ENCODE peak calls at places on chromosomes 6 and 20, in nine cellular contexts. J is effector memory CD4-positive, alpha-beta T cell; O is A549; P is left ventricle myocardium inferior; R is HAP-1; T is aorta; B is ovary; X is cardiac muscle cell; K is CD8-positive, alpha-beta T cell. A is an unnamed sample. For H3K9me3, the result is how much of the 10 kb centered on the place peaks cover.

GRCh38 chr6:142387997-142388815 is 86.4 kb downstream of the ADGRG6 start:
- DNase-seq in J (no peak), O (no peak), P (no peak), R (peak), T (no peak), B (no peak), X (peak), K (no peak), A (no peak)

GRCh38 chr6:52872031-52872430 is 31.4 kb upstream of the GSTA5 start:
- DNase-seq in J (no peak), O (no peak), P (no peak), R (peak), T (no peak), B (no peak), X (no peak), K (no peak), A (no peak)

GRCh38 chr6:7640607-7641577 is 50.9 kb downstream of the SNRNP48 start:
- DNase-seq in J (no peak), O (peak), P (no peak), R (no peak), T (no peak), B (no peak), X (no peak), K (no peak), A (no peak)

GRCh38 chr6:92989656-92990055 is 429.7 kb downstream of the EPHA7 start:
- DNase-seq in J (no peak), O (no peak), P (no peak), R (no peak), T (no peak), B (no peak), X (no peak), K (no peak), A (no peak)

GRCh38 chr6:53428886-53429285 is 80.1 kb upstream of the ELOVL5 start:
- DNase-seq in J (no peak), O (no peak), P (no peak), R (no peak), T (no peak), B (no peak), X (no peak), K (no peak), A (no peak)

GRCh38 chr6:14676977-14677781 is 559.6 kb downstream of the CD83 start:
- DNase-seq in J (no peak), O (no peak), P (no peak), R (no peak), T (no peak), B (no peak), X (no peak), K (no peak), A (no peak)

GRCh38 chr6:10412165-10412947 is 2.5 kb downstream of the TFAP2A start:
- DNase-seq in J (no peak), O (peak), P (no peak), R (peak), T (no peak), B (peak), X (no peak), K (no peak), A (no peak)

GRCh38 chr20:57361517-57361916 is 10.5 kb downstream of the RAE1 start:
- DNase-seq in J (no peak), O (no peak), P (no peak), R (no peak), T (no peak), B (no peak), X (no peak), K (no peak), A (no peak)

GRCh38 chr6:2231438-2231837 is 14.0 kb downstream of the GMDS start:
- DNase-seq in J (no peak), O (no peak), P (no peak), R (no peak), T (no peak), B (no peak), X (no peak), K (no peak), A (no peak)

GRCh38 chr6:35288834-35289233 is 8.8 kb upstream of the DEF6 start:
- DNase-seq in J (no peak), O (no peak), P (no peak), R (no peak), T (no peak), B (no peak), X (no peak), K (no peak), A (no peak)

GRCh38 chr6:157266274-157267101 is 56.8 kb downstream of the TMEM242 start:
- DNase-seq in J (no peak), O (no peak), P (no peak), R (no peak), T (peak), B (no peak), X (no peak), K (no peak), A (no peak)

GRCh38 chr6:166476061-166476591 is 93.4 kb upstream of the MPC1 start:
- DNase-seq in J (no peak), O (no peak), P (no peak), R (no peak), T (no peak), B (no peak), X (no peak), K (no peak), A (no peak)

GRCh38 chr6:143141442-143141841 is 80.8 kb downstream of the AIG1 start:
- DNase-seq in J (no peak), O (no peak), P (no peak), R (no peak), T (no peak), B (no peak), X (no peak), K (no peak), A (no peak)

GRCh38 chr6:149933036-149933435 is 8.8 kb upstream of the ULBP2 start:
- DNase-seq in J (no peak), O (no peak), P (no peak), R (no peak), T (no peak), B (no peak), X (no peak), K (no peak), A (no peak)

DNA sequence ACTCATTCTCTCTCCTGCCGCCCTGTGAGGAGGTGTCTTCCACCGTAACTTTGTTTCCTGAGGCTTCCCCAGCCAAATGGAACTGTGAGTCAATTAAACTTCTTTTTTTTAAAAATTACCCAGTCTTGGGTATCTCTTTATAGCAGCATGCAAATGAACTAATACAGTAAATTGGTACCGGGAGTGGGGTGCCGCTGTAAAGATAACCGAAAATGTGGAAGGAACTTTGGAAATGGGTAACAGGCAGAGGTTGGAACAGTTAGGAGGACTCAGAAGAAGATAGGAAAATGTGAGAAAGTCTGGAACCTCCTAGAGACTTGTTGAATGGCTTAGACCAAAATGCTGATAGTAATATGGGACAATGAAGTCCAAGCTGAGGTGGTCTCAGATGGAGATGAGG is 55.8 kb downstream of the EPB41L2 start:
- DNase-seq in J (no peak), O (no peak), P (no peak), R (no peak), T (no peak), B (no peak), X (no peak), K (no peak), A (no peak)
- H3K9me3 ChIP-seq in J (under half), O (under half), P (under half), R (under half), T (under half), B (under half), X (under half), K (under half), A (under half)

GRCh38 chr6:22445946-22446345 is 123.4 kb upstream of the HDGFL1 start:
- DNase-seq in J (no peak), O (no peak), P (no peak), R (no peak), T (no peak), B (no peak), X (no peak), K (no peak), A (no peak)
- H3K9me3 ChIP-seq in J (under half), O (under half), P (under half), R (under half), T (under half), B (under half), X (under half), K (under half), A (under half)

GRCh38 chr6:159505140-159505922 is 187.7 kb downstream of the SOD2 start:
- DNase-seq in J (no peak), O (no peak), P (peak), R (no peak), T (peak), B (no peak), X (no peak), K (no peak), A (no peak)
- H3K9me3 ChIP-seq in J (under half), O (under half), P (under half), R (under half), T (under half), B (under half), X (under half), K (under half), A (under half)

GRCh38 chr6:27896398-27896796 is 15.8 kb downstream of the OR2B2 start:
- DNase-seq in J (no peak), O (no peak), P (no peak), R (no peak), T (no peak), B (no peak), X (no peak), K (no peak), A (no peak)
- H3K9me3 ChIP-seq in J (under half), O (under half), P (under half), R (under half), T (under half), B (under half), X (under half), K (under half), A (under half)

GRCh38 chr20:31449511-31450128 is 9.2 kb downstream of the DEFB123 start:
- DNase-seq in J (no peak), O (no peak), P (no peak), R (no peak), T (no peak), B (no peak), X (no peak), K (no peak), A (no peak)
- H3K9me3 ChIP-seq in J (under half), O (under half), P (under half), R (under half), T (under half), B (under half), X (under half), K (under half), A (under half)

DNA sequence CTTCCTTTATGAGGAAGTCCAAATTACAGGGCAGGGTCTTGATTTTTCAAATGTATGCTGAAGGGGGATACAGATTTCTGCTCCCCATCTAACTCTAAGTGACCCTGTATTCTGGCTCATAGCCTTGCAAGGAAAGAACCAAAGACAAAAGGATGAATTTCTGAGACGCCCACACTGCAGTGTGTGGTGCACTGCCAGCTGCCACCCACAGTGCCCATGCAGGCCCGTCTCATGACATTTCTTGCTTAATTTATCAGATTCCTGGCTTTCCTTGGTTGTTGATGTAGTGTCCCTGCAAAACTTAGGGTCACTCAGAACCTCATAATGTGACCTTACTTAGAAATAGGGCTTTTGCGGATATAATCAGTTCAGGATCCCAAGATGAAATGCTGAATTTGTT is 68.0 kb downstream of the CBLN4 start:
- DNase-seq in J (no peak), O (no peak), P (no peak), R (no peak), T (no peak), B (no peak), X (no peak), K (no peak), A (no peak)
- H3K9me3 ChIP-seq in J (under half), O (under half), P (under half), R (under half), T (under half), B (under half), X (under half), K (under half), A (under half)

GRCh38 chr6:67881706-67882065 is 753.4 kb upstream of the ADGRB3 start:
- DNase-seq in J (no peak), O (no peak), P (no peak), R (no peak), T (no peak), B (no peak), X (no peak), K (no peak), A (no peak)

GRCh38 chr6:67884442-67884841 is 750.6 kb upstream of the ADGRB3 start:
- DNase-seq in J (no peak), O (no peak), P (no peak), R (no peak), T (no peak), B (no peak), X (no peak), K (no peak), A (no peak)

GRCh38 chr6:67883500-67884366 is 751.3 kb upstream of the ADGRB3 start:
- DNase-seq in J (no peak), O (no peak), P (no peak), R (no peak), T (no peak), B (no peak), X (no peak), K (no peak), A (no peak)

GRCh38 chr6:67882436-67883311 is 752.4 kb upstream of the ADGRB3 start:
- DNase-seq in J (no peak), O (no peak), P (no peak), R (no peak), T (no peak), B (no peak), X (no peak), K (no peak), A (no peak)

GRCh38 chr6:67880939-67881705 is 754.0 kb upstream of the ADGRB3 start:
- DNase-seq in J (no peak), O (no peak), P (no peak), R (no peak), T (no peak), B (no peak), X (no peak), K (no peak), A (no peak)
- H3K9me3 ChIP-seq in J (under half), O (under half), P (under half), R (under half), T (under half), B (under half), X (under half), K (under half), A (under half)

GRCh38 chr20:46501961-46502360 is 11.4 kb downstream of the ZNF334 start:
- DNase-seq in J (no peak), O (no peak), P (no peak), R (no peak), T (no peak), B (no peak), X (no peak), K (no peak), A (no peak)
- H3K9me3 ChIP-seq in J (under half), O (half or more), P (under half), R (under half), T (under half), B (under half), X (under half), K (under half), A (under half)

DNA sequence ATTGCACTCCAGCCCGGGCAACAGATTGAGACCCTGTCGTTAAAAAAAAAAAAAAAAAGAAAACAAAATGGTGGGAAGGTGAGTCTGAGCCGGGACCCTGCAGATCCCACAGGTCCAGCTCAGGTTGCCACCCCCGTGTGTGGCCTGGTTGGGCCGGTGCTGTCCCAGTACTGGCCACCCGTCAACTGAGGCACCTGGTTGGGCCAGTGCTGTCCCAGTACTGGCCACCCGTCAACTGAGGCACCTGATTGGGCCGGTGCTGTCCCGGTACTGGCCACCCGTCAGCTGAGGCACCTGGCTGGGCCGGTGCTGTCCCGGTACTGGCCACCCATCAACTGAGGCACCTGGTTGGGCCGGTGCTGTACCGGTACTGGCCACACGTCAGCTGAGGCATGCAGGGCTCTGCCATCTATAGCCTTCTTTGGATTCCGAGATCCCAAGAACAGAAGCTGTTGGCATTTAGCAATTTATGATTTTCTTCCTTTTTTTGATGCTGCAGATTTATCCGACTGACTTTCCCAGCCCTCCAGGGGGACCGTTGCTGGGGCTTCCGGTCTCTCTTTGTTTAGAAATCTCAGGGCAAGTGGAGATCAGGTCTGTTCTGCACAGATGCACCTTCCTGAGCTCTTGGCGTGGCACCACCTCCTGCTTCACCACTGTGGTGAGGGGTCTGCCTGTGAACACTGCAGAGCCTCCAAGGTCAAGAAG is 113.8 kb downstream of the SYCP2 start:
- DNase-seq in J (no peak), O (no peak), P (no peak), R (no peak), T (peak), B (no peak), X (no peak), K (no peak), A (no peak)
- H3K9me3 ChIP-seq in J (under half), O (under half), P (under half), R (under half), T (under half), B (under half), X (under half), K (under half), A (under half)

DNA sequence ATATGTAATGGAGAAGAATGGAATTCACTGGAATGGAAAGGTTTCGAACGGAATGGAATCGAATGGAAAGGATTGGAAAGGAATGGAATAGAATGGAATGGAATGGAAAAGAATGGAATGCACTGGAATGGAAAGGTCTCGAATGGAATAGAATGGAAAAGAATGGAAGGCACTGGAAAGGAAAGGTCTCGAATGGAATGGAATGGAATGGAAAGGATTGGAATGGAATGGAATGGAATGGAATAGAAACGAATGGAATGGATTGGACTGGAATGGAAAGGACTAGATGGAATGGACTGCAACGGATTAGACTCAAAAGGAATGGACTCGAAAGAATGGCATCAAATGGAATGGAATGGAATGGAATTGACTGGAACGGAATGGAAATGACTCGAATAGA is 20.5 kb upstream of the DEFB115 start:
- DNase-seq in J (no peak), O (no peak), P (no peak), R (no peak), T (no peak), B (no peak), X (no peak), K (no peak), A (no peak)
- H3K9me3 ChIP-seq in J (under half), O (under half), P (half or more), R (under half), T (under half), B (under half), X (under half), K (under half), A (under half)